ENCODE peak calls at places on chromosome 14, in four cellular contexts. E, D, G and B are unnamed samples.
A peak's percentile ranks its signal among the peaks of the same experiment; 100 is the strongest.

GRCh38 chr14:65860956-65861631 is 448.6 kb downstream of the FUT8 start:
- DNase-seq in G (no peak), D (no peak), E (no peak), B (no peak)

GRCh38 chr14:61466905-61467280 is 145.5 kb downstream of the PRKCH start:
- DNase-seq in E (no peak), G (no peak), D (no peak), B (no peak)

GRCh38 chr14:104184506-104184905 is 46.1 kb downstream of the KIF26A start:
- DNase-seq in E (no peak), G (no peak), D (no peak), B (no peak)

GRCh38 chr14:30210630-30211029 is 283.0 kb upstream of the PRKD1 start:
- DNase-seq in E (no peak), D (no peak), G (no peak), B (no peak)

GRCh38 chr14:99426265-99426664 is 54.4 kb downstream of the SETD3 start:
- DNase-seq in D (no peak), G (no peak), E (no peak), B (no peak)

GRCh38 chr14:99597911-99598600 is 6.0 kb downstream of the CCDC85C start:
- DNase-seq in D (no peak), G (no peak), E (no peak), B (no peak)

GRCh38 chr14:23984891-23985607 is 3.7 kb upstream of the DHRS4L2 start:
- DNase-seq in D (no peak), G (no peak), E (no peak), B (no peak)

GRCh38 chr14:49052516-49052915 is 533.7 kb downstream of the RPS29 start:
- DNase-seq in G (no peak), D (no peak), E (no peak), B (no peak)

GRCh38 chr14:105919458-105920150 is 393.2 kb downstream of the TMEM121 start:
- DNase-seq in E (no peak), D (no peak), G (no peak), B (no peak)

GRCh38 chr14:52871606-52872005 is 79.2 kb downstream of the FERMT2 start:
- DNase-seq in G (no peak), E (no peak), D (no peak), B (no peak)

GRCh38 chr14:37237094-37237493 is 39.4 kb downstream of the MIPOL1 start:
- DNase-seq in D (no peak), G (no peak), E (no peak), B (no peak)

GRCh38 chr14:44626423-44626822 is 119.3 kb upstream of the FSCB start:
- DNase-seq in D (no peak), E (no peak), G (no peak), B (no peak)

GRCh38 chr14:23430733-23431105 is 4.7 kb downstream of the MYH7 start:
- DNase-seq in D (no peak), G (no peak), E (no peak), B (no peak)

GRCh38 chr14:106141242-106142220 is 615.1 kb downstream of the TMEM121 start:
- DNase-seq in E (peak; percentile 16), D (no peak), G (peak; percentile 13), B (no peak)

GRCh38 chr14:92401561-92401960 is 78.6 kb downstream of the SLC24A4 start:
- DNase-seq in E (no peak), D (no peak), G (no peak), B (no peak)

GRCh38 chr14:35821546-35822411 is 4.4 kb upstream of the BRMS1L start:
- DNase-seq in E (peak; percentile 38), D (no peak), G (peak; percentile 48), B (no peak)

GRCh38 chr14:96304956-96305355 is 48.9 kb downstream of the BDKRB1 start:
- DNase-seq in G (peak; percentile 20), E (no peak), D (no peak), B (no peak)

GRCh38 chr14:103887170-103887501 is 39.8 kb upstream of the PPP1R13B start:
- DNase-seq in D (no peak), E (no peak), G (no peak), B (no peak)

GRCh38 chr14:64878775-64879634 is 702 bp downstream of the SPTB start:
- DNase-seq in E (no peak), G (peak; percentile 39), D (no peak), B (no peak)

DNA sequence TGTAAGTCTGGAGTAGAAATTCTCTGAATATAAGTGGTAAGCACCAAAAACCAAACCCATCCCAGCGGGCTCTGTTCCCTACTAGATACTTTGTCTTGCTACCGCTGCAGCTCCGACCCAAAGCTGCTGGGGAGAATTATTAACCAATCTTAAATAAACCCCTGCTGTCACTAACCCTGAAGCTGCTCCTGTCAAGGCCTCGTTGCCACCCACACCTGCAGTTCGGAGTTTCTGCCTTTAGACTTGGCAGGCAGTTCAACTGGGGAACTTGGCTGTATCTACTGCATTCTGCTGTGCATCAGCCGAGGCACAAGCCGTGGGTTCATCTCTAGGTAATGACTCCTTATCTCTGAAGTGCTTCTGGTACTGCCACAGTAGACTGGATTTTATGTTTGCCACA is 55.5 kb downstream of the PPM1A start:
- DNase-seq in G (no peak), D (no peak), E (no peak), B (no peak)
- TF ChIP-seq SPI1 in G (no peak), D (no peak), E (no peak), B (no peak)

GRCh38 chr14:94670692-94671285 is 58.6 kb downstream of the SERPINA3 start:
- DNase-seq in D (no peak), G (no peak), E (no peak), B (no peak)

GRCh38 chr14:94673071-94673470 is 60.9 kb downstream of the SERPINA3 start:
- DNase-seq in D (no peak), E (no peak), G (no peak), B (no peak)

GRCh38 chr14:94675036-94675435 is 62.8 kb downstream of the SERPINA3 start:
- DNase-seq in G (no peak), D (no peak), E (no peak), B (no peak)

GRCh38 chr14:94673781-94674231 is 61.6 kb downstream of the SERPINA3 start:
- DNase-seq in D (no peak), G (no peak), E (no peak), B (no peak)

GRCh38 chr14:94671870-94672444 is 59.8 kb downstream of the SERPINA3 start:
- DNase-seq in E (no peak), G (no peak), D (no peak), B (no peak)
- TF ChIP-seq SPI1 in E (no peak), G (no peak), D (no peak), B (no peak)

GRCh38 chr14:38973083-38973700 is 129.8 kb downstream of the SEC23A start:
- DNase-seq in E (no peak), D (no peak), G (no peak), B (no peak)
- TF ChIP-seq SPI1 in E (no peak), D (no peak), G (no peak), B (no peak)

GRCh38 chr14:69710378-69710777 is 56.6 kb upstream of the SRSF5 start:
- DNase-seq in E (no peak), G (no peak), D (no peak), B (no peak)
- TF ChIP-seq SPI1 in E (peak; percentile 54), G (no peak), D (no peak), B (no peak)

GRCh38 chr14:93892923-93893549 is 34.1 kb upstream of the FAM181A start:
- DNase-seq in G (peak; percentile 57), D (no peak), E (peak; percentile 50), B (peak; percentile 56)
- TF ChIP-seq SPI1 in G (no peak), D (no peak), E (no peak), B (no peak)